ENCODE peak calls at places on chromosomes 13 and 19, in seven cellular contexts. One of them, this sample, is unnamed.

GRCh38 chr13:51148952-51149573 is 38.0 kb upstream of the C13orf42 start:
- DNase-seq in IMR-90: peak
- DNase-seq in H1: peak
- DNase-seq in mesenchymal stem cell: peak
- DNase-seq in mesendoderm: peak
- DNase-seq in neuronal stem cell: peak
- DNase-seq in trophoblast cell: peak
- DNase-seq in this sample: peak

GRCh38 chr13:113169277-113170272 is 11.1 kb downstream of the PROZ start:
- DNase-seq in IMR-90: no peak
- DNase-seq in H1: no peak
- DNase-seq in mesenchymal stem cell: no peak
- DNase-seq in mesendoderm: peak
- DNase-seq in neuronal stem cell: no peak
- DNase-seq in trophoblast cell: no peak
- DNase-seq in this sample: no peak

GRCh38 chr13:63190742-63191141 is 1775.1 kb upstream of the PCDH20 start:
- DNase-seq in IMR-90: peak
- DNase-seq in H1: no peak
- DNase-seq in mesenchymal stem cell: peak
- DNase-seq in mesendoderm: peak
- DNase-seq in neuronal stem cell: no peak
- DNase-seq in trophoblast cell: peak
- DNase-seq in this sample: no peak

GRCh38 chr13:92573467-92574057 is 653.0 kb upstream of the GPC6 start:
- DNase-seq in IMR-90: peak
- DNase-seq in H1: no peak
- DNase-seq in mesenchymal stem cell: peak
- DNase-seq in mesendoderm: peak
- DNase-seq in neuronal stem cell: peak
- DNase-seq in trophoblast cell: no peak
- DNase-seq in this sample: peak

GRCh38 chr19:46976845-46977320 is 42.8 kb upstream of the NPAS1 start:
- DNase-seq in IMR-90: peak
- DNase-seq in H1: no peak
- DNase-seq in mesenchymal stem cell: peak
- DNase-seq in mesendoderm: peak
- DNase-seq in neuronal stem cell: peak
- DNase-seq in trophoblast cell: peak
- DNase-seq in this sample: peak

GRCh38 chr19:46256855-46257254 is 27.3 kb downstream of the IGFL1 start:
- DNase-seq in IMR-90: peak
- DNase-seq in H1: no peak
- DNase-seq in mesenchymal stem cell: peak
- DNase-seq in mesendoderm: no peak
- DNase-seq in neuronal stem cell: no peak
- DNase-seq in trophoblast cell: peak
- DNase-seq in this sample: no peak

GRCh38 chr19:56309511-56310185 is 5.0 kb downstream of the ZSCAN5A start:
- DNase-seq in IMR-90: peak
- DNase-seq in H1: peak
- DNase-seq in mesenchymal stem cell: peak
- DNase-seq in mesendoderm: peak
- DNase-seq in neuronal stem cell: no peak
- DNase-seq in trophoblast cell: peak
- DNase-seq in this sample: peak

GRCh38 chr19:55352040-55352439 is 2.5 kb downstream of the COX6B2 start:
- DNase-seq in IMR-90: no peak
- DNase-seq in H1: no peak
- DNase-seq in mesenchymal stem cell: no peak
- DNase-seq in mesendoderm: no peak
- DNase-seq in neuronal stem cell: no peak
- DNase-seq in trophoblast cell: no peak
- DNase-seq in this sample: no peak

GRCh38 chr13:51999525-51999924 is 11.7 kb downstream of the ATP7B start:
- DNase-seq in IMR-90: peak
- DNase-seq in H1: no peak
- DNase-seq in mesenchymal stem cell: no peak
- DNase-seq in mesendoderm: no peak
- DNase-seq in neuronal stem cell: no peak
- DNase-seq in trophoblast cell: peak
- DNase-seq in this sample: no peak

GRCh38 chr13:49454388-49455015 is 10.4 kb downstream of the SETDB2 start:
- DNase-seq in IMR-90: peak
- DNase-seq in H1: no peak
- DNase-seq in mesenchymal stem cell: peak
- DNase-seq in mesendoderm: no peak
- DNase-seq in neuronal stem cell: no peak
- DNase-seq in trophoblast cell: no peak
- DNase-seq in this sample: no peak

GRCh38 chr13:84037937-84038464 is 155.7 kb upstream of the SLITRK1 start:
- DNase-seq in IMR-90: no peak
- DNase-seq in H1: no peak
- DNase-seq in mesenchymal stem cell: no peak
- DNase-seq in mesendoderm: peak
- DNase-seq in neuronal stem cell: no peak
- DNase-seq in trophoblast cell: no peak
- DNase-seq in this sample: no peak

GRCh38 chr13:47463726-47464125 is 537.3 kb downstream of the SUCLA2 start:
- DNase-seq in IMR-90: peak
- DNase-seq in H1: no peak
- DNase-seq in mesenchymal stem cell: peak
- DNase-seq in mesendoderm: peak
- DNase-seq in neuronal stem cell: no peak
- DNase-seq in trophoblast cell: no peak
- DNase-seq in this sample: peak

GRCh38 chr19:43789029-43789428 is 8.3 kb upstream of the KCNN4 start:
- DNase-seq in IMR-90: peak
- DNase-seq in H1: no peak
- DNase-seq in mesenchymal stem cell: peak
- DNase-seq in mesendoderm: peak
- DNase-seq in neuronal stem cell: peak
- DNase-seq in trophoblast cell: peak
- DNase-seq in this sample: no peak

GRCh38 chr13:113664751-113665581 is 2.1 kb upstream of the GRK1 start:
- DNase-seq in IMR-90: no peak
- DNase-seq in H1: no peak
- DNase-seq in mesenchymal stem cell: no peak
- DNase-seq in mesendoderm: no peak
- DNase-seq in neuronal stem cell: no peak
- DNase-seq in trophoblast cell: no peak
- DNase-seq in this sample: no peak

GRCh38 chr19:14363203-14364097 is 17.8 kb upstream of the ADGRE5 start:
- DNase-seq in IMR-90: peak
- DNase-seq in H1: peak
- DNase-seq in mesenchymal stem cell: peak
- DNase-seq in mesendoderm: peak
- DNase-seq in neuronal stem cell: peak
- DNase-seq in trophoblast cell: peak
- DNase-seq in this sample: peak

GRCh38 chr13:46339035-46339666 is 47.9 kb downstream of the RUBCNL start:
- DNase-seq in IMR-90: peak
- DNase-seq in H1: no peak
- DNase-seq in mesenchymal stem cell: no peak
- DNase-seq in mesendoderm: no peak
- DNase-seq in neuronal stem cell: no peak
- DNase-seq in trophoblast cell: peak
- DNase-seq in this sample: no peak

DNA sequence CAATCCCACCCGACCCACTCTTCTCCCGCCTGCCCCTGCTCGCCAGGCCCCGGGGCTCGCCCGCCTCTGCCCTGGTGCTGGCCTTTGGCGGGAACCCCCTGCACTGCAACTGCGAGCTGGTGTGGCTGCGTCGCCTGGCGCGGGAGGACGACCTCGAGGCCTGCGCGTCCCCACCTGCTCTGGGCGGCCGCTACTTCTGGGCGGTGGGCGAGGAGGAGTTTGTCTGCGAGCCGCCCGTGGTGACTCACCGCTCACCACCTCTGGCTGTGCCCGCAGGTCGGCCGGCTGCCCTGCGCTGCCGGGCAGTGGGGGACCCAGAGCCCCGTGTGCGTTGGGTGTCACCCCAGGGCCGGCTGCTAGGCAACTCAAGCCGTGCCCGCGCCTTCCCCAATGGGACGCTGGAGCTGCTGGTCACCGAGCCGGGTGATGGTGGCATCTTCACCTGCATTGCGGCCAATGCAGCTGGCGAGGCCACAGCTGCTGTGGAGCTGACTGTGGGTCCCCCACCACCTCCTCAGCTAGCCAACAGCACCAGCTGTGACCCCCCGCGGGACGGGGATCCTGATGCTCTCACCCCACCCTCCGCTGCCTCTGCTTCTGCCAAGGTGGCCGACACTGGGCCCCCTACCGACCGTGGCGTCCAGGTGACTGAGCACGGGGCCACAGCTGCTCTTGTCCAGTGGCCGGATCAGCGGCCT is 4.1 kb downstream of the LRFN3 start:
- DNase-seq in IMR-90: no peak
- DNase-seq in H1: no peak
- DNase-seq in mesenchymal stem cell: no peak
- DNase-seq in mesendoderm: no peak
- DNase-seq in neuronal stem cell: no peak
- DNase-seq in trophoblast cell: no peak
- DNase-seq in this sample: no peak
- H4K8ac ChIP-seq in IMR-90: no peak
- H4K8ac ChIP-seq in H1: peak
- H4K8ac ChIP-seq in mesenchymal stem cell: no peak
- H4K8ac ChIP-seq in mesendoderm: no peak
- H4K8ac ChIP-seq in neuronal stem cell: no peak
- H4K8ac ChIP-seq in trophoblast cell: no peak
- H4K8ac ChIP-seq in this sample: no peak

GRCh38 chr19:33828266-33829075 is 31.8 kb downstream of the KCTD15 start:
- DNase-seq in IMR-90: no peak
- DNase-seq in H1: no peak
- DNase-seq in mesenchymal stem cell: no peak
- DNase-seq in mesendoderm: no peak
- DNase-seq in neuronal stem cell: no peak
- DNase-seq in trophoblast cell: no peak
- DNase-seq in this sample: no peak
- H4K8ac ChIP-seq in IMR-90: no peak
- H4K8ac ChIP-seq in H1: no peak
- H4K8ac ChIP-seq in mesenchymal stem cell: no peak
- H4K8ac ChIP-seq in mesendoderm: no peak
- H4K8ac ChIP-seq in neuronal stem cell: no peak
- H4K8ac ChIP-seq in trophoblast cell: no peak
- H4K8ac ChIP-seq in this sample: no peak

GRCh38 chr19:887599-887998 is 5.4 kb downstream of the MED16 start:
- DNase-seq in IMR-90: no peak
- DNase-seq in H1: no peak
- DNase-seq in mesenchymal stem cell: no peak
- DNase-seq in mesendoderm: no peak
- DNase-seq in neuronal stem cell: no peak
- DNase-seq in trophoblast cell: no peak
- DNase-seq in this sample: no peak
- H4K8ac ChIP-seq in IMR-90: no peak
- H4K8ac ChIP-seq in H1: no peak
- H4K8ac ChIP-seq in mesenchymal stem cell: no peak
- H4K8ac ChIP-seq in mesendoderm: no peak
- H4K8ac ChIP-seq in neuronal stem cell: no peak
- H4K8ac ChIP-seq in trophoblast cell: no peak
- H4K8ac ChIP-seq in this sample: no peak

GRCh38 chr19:10109528-10109927 is 2.0 kb upstream of the P2RY11 start:
- DNase-seq in IMR-90: no peak
- DNase-seq in H1: no peak
- DNase-seq in mesenchymal stem cell: no peak
- DNase-seq in mesendoderm: no peak
- DNase-seq in neuronal stem cell: no peak
- DNase-seq in trophoblast cell: no peak
- DNase-seq in this sample: no peak
- H4K8ac ChIP-seq in IMR-90: no peak
- H4K8ac ChIP-seq in H1: no peak
- H4K8ac ChIP-seq in mesenchymal stem cell: no peak
- H4K8ac ChIP-seq in mesendoderm: no peak
- H4K8ac ChIP-seq in neuronal stem cell: peak
- H4K8ac ChIP-seq in trophoblast cell: no peak
- H4K8ac ChIP-seq in this sample: no peak

This sample was measured in H9.